ENCODE peak calls at places on chromosomes 7 and 10, in nine cellular contexts. B, F, X, I, Y, G, U, J and K are unnamed samples.
A peak's percentile ranks its signal among the peaks of the same experiment; 100 is the strongest.

GRCh38 chr7:8290645-8291308 is 28.8 kb upstream of the ICA1 start:
- DNase-seq in B (peak; percentile 58), F (no peak), X (no peak), I (no peak), Y (no peak), G (no peak), U (no peak), J (no peak), K (no peak)

GRCh38 chr10:36187382-36188042 is 545.4 kb upstream of the FZD8 start:
- DNase-seq in B (no peak), F (no peak), X (no peak), I (no peak), Y (no peak), G (no peak), U (no peak), J (no peak), K (no peak)

GRCh38 chr7:157335991-157336382 is 817 bp upstream of the DNAJB6 start:
- DNase-seq in B (no peak), F (peak; percentile 53), X (no peak), I (no peak), Y (no peak), G (no peak), U (no peak), J (no peak), K (no peak)

GRCh38 chr10:111767661-111768060 is 415.9 kb downstream of the GPAM start:
- DNase-seq in B (no peak), F (no peak), X (no peak), I (no peak), Y (no peak), G (no peak), U (no peak), J (no peak), K (no peak)

GRCh38 chr7:79785556-79785955 is 332.1 kb upstream of the MAGI2 start:
- DNase-seq in B (no peak), F (no peak), X (no peak), I (no peak), Y (peak; percentile 93), G (no peak), U (no peak), J (no peak), K (no peak)

GRCh38 chr7:123769371-123769770 is 20.6 kb upstream of the WASL start:
- DNase-seq in B (peak; percentile 94), F (no peak), X (no peak), I (no peak), Y (peak; percentile 25), G (no peak), U (no peak), J (peak; percentile 57), K (no peak)

GRCh38 chr7:149414745-149415390 is 46.0 kb downstream of the ZNF777 start:
- DNase-seq in B (peak; percentile 64), F (peak; percentile 68), X (no peak), I (peak; percentile 42), Y (peak; percentile 65), G (peak; percentile 55), U (peak; percentile 81), J (peak; percentile 92), K (peak; percentile 50)

GRCh38 chr7:74235525-74236269 is 18.5 kb downstream of the RFC2 start:
- DNase-seq in B (no peak), F (no peak), X (no peak), I (no peak), Y (no peak), G (no peak), U (no peak), J (no peak), K (no peak)

GRCh38 chr7:20238268-20238753 is 21.1 kb upstream of the MACC1 start:
- DNase-seq in B (no peak), F (no peak), X (no peak), I (no peak), Y (no peak), G (no peak), U (no peak), J (no peak), K (no peak)

DNA sequence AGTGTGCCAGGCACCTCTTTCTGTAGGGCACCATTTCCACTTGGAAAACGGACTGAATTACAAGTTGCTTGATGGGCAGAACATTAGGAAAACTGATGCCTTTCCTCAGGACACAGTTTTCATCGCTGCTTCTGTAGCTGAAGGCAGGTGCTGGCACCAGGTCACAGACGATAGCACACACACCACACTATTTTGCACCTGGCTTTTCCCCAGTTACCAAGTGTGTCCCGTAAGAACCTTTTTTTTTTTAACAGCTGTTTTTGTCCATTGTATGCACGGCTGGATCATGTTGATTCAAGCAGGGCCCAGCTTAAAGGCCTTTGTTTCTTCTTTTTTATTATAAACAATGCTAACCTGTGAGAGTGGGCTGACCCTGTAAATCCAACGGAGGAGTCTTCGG is 1.3 kb upstream of the GET4 start:
- DNase-seq in B (no peak), F (no peak), X (no peak), I (no peak), Y (no peak), G (no peak), U (no peak), J (no peak), K (no peak)
- TF ChIP-seq CTCF in B (no peak), F (no peak), X (no peak), I (no peak), Y (no peak), G (no peak), U (no peak), J (no peak), K (no peak)

GRCh38 chr7:152158801-152159587 is 133.5 kb downstream of the GALNT11 start:
- DNase-seq in B (peak; percentile 28), F (no peak), X (no peak), I (peak; percentile 31), Y (no peak), G (peak; percentile 14), U (no peak), J (no peak), K (peak; percentile 89)
- H3K4me3 ChIP-seq in B (no peak overlapping the region), F (no peak overlapping the region), X (no peak overlapping the region), I (no peak overlapping the region), Y (no peak overlapping the region), G (no peak overlapping the region), U (no peak overlapping the region), J (no peak overlapping the region), K (peak overlapping the region; percentile 36)

GRCh38 chr10:14325325-14325955 is 5.3 kb downstream of the FRMD4A start:
- DNase-seq in B (peak; percentile 50), F (no peak), X (no peak), I (peak; percentile 23), Y (no peak), G (peak; percentile 64), U (peak; percentile 46), J (peak; percentile 35), K (peak; percentile 18)
- TF ChIP-seq CTCF in B (peak; percentile 67), F (no peak), X (no peak), I (peak; percentile 19), Y (peak; percentile 29), G (peak; percentile 63), U (no peak), J (peak; percentile 79), K (peak; percentile 70)

GRCh38 chr7:113086431-113086888 is at the start of gene GPR85:
- DNase-seq in B (peak; percentile 59), F (peak; percentile 53), X (peak; percentile 48), I (peak; percentile 17), Y (peak; percentile 76), G (peak; percentile 91), U (peak; percentile 39), J (peak; percentile 67), K (no peak)
- H3K4me3 ChIP-seq in B (peak within 1 kb of the TSS; percentile 65), F (no peak within 1 kb of the TSS), X (no peak within 1 kb of the TSS), I (peak within 1 kb of the TSS; percentile 33), Y (peak within 1 kb of the TSS; percentile 76), G (peak within 1 kb of the TSS; percentile 24), U (peak within 1 kb of the TSS; percentile 41), J (peak within 1 kb of the TSS; percentile 71), K (peak within 1 kb of the TSS; percentile 29)

DNA sequence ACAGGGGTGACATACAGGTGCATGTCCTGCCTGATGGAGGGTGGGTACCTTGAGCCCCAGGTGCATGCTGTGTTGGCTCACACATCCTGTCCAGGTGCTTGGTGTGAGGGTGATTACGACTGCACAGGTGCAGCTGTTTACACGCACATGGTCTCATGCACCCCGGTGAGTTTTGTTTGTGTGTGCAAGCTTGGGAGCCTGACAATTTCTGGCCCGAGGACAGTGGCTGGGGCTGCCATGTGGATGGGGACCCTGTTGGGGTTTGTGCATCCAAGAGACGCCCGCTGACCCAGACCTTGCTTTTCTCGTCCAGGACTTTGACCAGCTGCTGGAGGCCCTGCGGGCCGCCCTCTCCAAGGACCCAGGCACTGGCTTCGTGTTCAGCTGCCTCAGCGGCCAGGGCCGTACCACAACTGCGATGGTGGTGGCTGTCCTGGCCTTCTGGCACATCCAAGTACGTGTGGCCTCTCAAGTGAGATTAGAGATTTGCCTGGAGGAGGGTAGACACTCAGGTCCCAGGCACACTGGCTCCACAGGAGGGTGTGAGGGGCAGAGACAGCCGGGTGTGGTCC is 61.7 kb downstream of the PRF1 start:
- DNase-seq in B (no peak), F (no peak), X (no peak), I (no peak), Y (no peak), G (no peak), U (no peak), J (no peak), K (no peak)
- TF ChIP-seq CTCF in B (no peak), F (no peak), X (no peak), I (no peak), Y (no peak), G (no peak), U (no peak), J (no peak), K (no peak)